ENCODE peak calls at places on chromosomes 4 and X, in seven cellular contexts. One of them, this sample, is unnamed.

GRCh38 chr4:77771566-77771965 is 47.6 kb downstream of the CNOT6L start:
- DNase-seq in pancreas: no peak
- DNase-seq in CD8-positive, alpha-beta T cell: no peak
- DNase-seq in neural crest cell: no peak
- DNase-seq in IMR-90: no peak
- DNase-seq in right lobe of liver: no peak
- DNase-seq in WTC11: no peak
- DNase-seq in this sample: no peak

GRCh38 chr4:1683903-1684755 is at the start of gene FAM53A:
- DNase-seq in IMR-90: peak
- DNase-seq in pancreas: peak
- DNase-seq in right lobe of liver: peak
- DNase-seq in WTC11: peak
- DNase-seq in neural crest cell: peak
- DNase-seq in CD8-positive, alpha-beta T cell: peak
- DNase-seq in this sample: peak

GRCh38 chr4:132123870-132124623 is 1025.0 kb upstream of the PCDH10 start:
- DNase-seq in WTC11: peak
- DNase-seq in right lobe of liver: no peak
- DNase-seq in pancreas: no peak
- DNase-seq in IMR-90: peak
- DNase-seq in CD8-positive, alpha-beta T cell: no peak
- DNase-seq in neural crest cell: no peak
- DNase-seq in this sample: no peak

GRCh38 chr4:100913685-100914084 is 395.9 kb upstream of the EMCN start:
- DNase-seq in right lobe of liver: no peak
- DNase-seq in IMR-90: no peak
- DNase-seq in CD8-positive, alpha-beta T cell: no peak
- DNase-seq in pancreas: no peak
- DNase-seq in neural crest cell: no peak
- DNase-seq in WTC11: peak
- DNase-seq in this sample: no peak

GRCh38 chr4:138916763-138917162 is 98.8 kb upstream of the NOCT start:
- DNase-seq in WTC11: no peak
- DNase-seq in right lobe of liver: no peak
- DNase-seq in pancreas: no peak
- DNase-seq in CD8-positive, alpha-beta T cell: no peak
- DNase-seq in IMR-90: no peak
- DNase-seq in neural crest cell: no peak
- DNase-seq in this sample: no peak

GRCh38 chr4:176404591-176404990 is 84.8 kb downstream of the SPCS3 start:
- DNase-seq in right lobe of liver: no peak
- DNase-seq in neural crest cell: no peak
- DNase-seq in WTC11: no peak
- DNase-seq in CD8-positive, alpha-beta T cell: no peak
- DNase-seq in pancreas: no peak
- DNase-seq in IMR-90: peak
- DNase-seq in this sample: no peak

GRCh38 chr4:149555146-149555545 is 260.5 kb downstream of the IQCM start:
- DNase-seq in WTC11: no peak
- DNase-seq in pancreas: no peak
- DNase-seq in neural crest cell: no peak
- DNase-seq in CD8-positive, alpha-beta T cell: no peak
- DNase-seq in IMR-90: no peak
- DNase-seq in right lobe of liver: no peak
- DNase-seq in this sample: no peak

GRCh38 chr4:177220376-177220775 is 89.3 kb upstream of the NEIL3 start:
- DNase-seq in IMR-90: peak
- DNase-seq in neural crest cell: no peak
- DNase-seq in CD8-positive, alpha-beta T cell: no peak
- DNase-seq in pancreas: no peak
- DNase-seq in WTC11: no peak
- DNase-seq in right lobe of liver: no peak
- DNase-seq in this sample: no peak

GRCh38 chrX:48540015-48540350 is 469 bp downstream of the TBC1D25 start:
- DNase-seq in neural crest cell: no peak
- DNase-seq in IMR-90: peak
- DNase-seq in CD8-positive, alpha-beta T cell: peak
- DNase-seq in right lobe of liver: no peak
- DNase-seq in WTC11: peak
- DNase-seq in pancreas: no peak
- DNase-seq in this sample: no peak

GRCh38 chr4:74268643-74269042 is 39.6 kb upstream of the EPGN start:
- DNase-seq in CD8-positive, alpha-beta T cell: no peak
- DNase-seq in pancreas: no peak
- DNase-seq in right lobe of liver: no peak
- DNase-seq in IMR-90: no peak
- DNase-seq in WTC11: no peak
- DNase-seq in neural crest cell: no peak
- DNase-seq in this sample: no peak

GRCh38 chr4:151922306-151922705 is 161.5 kb upstream of the GATB start:
- DNase-seq in IMR-90: peak
- DNase-seq in WTC11: no peak
- DNase-seq in right lobe of liver: no peak
- DNase-seq in CD8-positive, alpha-beta T cell: no peak
- DNase-seq in pancreas: no peak
- DNase-seq in neural crest cell: no peak
- DNase-seq in this sample: no peak

GRCh38 chr4:151928112-151928511 is 167.3 kb upstream of the GATB start:
- DNase-seq in right lobe of liver: no peak
- DNase-seq in neural crest cell: no peak
- DNase-seq in IMR-90: no peak
- DNase-seq in pancreas: no peak
- DNase-seq in WTC11: no peak
- DNase-seq in CD8-positive, alpha-beta T cell: no peak
- DNase-seq in this sample: no peak

GRCh38 chr4:151921371-151921770 is 160.6 kb upstream of the GATB start:
- DNase-seq in WTC11: no peak
- DNase-seq in IMR-90: peak
- DNase-seq in right lobe of liver: no peak
- DNase-seq in CD8-positive, alpha-beta T cell: no peak
- DNase-seq in neural crest cell: no peak
- DNase-seq in pancreas: no peak
- DNase-seq in this sample: no peak

GRCh38 chr4:151921811-151922210 is 161.0 kb upstream of the GATB start:
- DNase-seq in WTC11: no peak
- DNase-seq in pancreas: no peak
- DNase-seq in neural crest cell: no peak
- DNase-seq in IMR-90: peak
- DNase-seq in CD8-positive, alpha-beta T cell: no peak
- DNase-seq in right lobe of liver: no peak
- DNase-seq in this sample: no peak

DNA sequence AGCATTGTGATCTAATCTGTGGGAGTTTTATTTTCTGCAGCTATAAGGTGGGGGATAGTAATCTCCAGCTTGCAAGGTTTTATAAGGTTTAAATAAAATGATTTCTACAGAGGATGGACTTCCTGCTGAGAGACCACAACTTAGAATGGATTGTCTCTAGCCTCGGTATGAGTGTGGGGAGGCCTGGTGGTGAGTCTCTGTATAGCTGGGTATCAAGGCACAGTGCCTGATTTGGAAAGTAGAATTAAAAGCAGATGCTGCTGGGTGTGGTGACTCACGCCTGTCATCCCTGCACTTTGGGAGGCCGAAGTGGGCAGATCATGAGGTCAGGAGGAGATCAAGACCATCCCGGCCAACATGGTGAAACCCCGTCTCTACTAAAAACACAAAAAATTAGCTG is 162.0 kb upstream of the GATB start:
- DNase-seq in CD8-positive, alpha-beta T cell: no peak
- DNase-seq in IMR-90: no peak
- DNase-seq in right lobe of liver: no peak
- DNase-seq in pancreas: no peak
- DNase-seq in WTC11: no peak
- DNase-seq in neural crest cell: no peak
- DNase-seq in this sample: no peak
- TF ChIP-seq CTCF in CD8-positive, alpha-beta T cell: no peak
- TF ChIP-seq CTCF in IMR-90: no peak
- TF ChIP-seq CTCF in right lobe of liver: no peak
- TF ChIP-seq CTCF in pancreas: no peak
- TF ChIP-seq CTCF in WTC11: no peak
- TF ChIP-seq CTCF in neural crest cell: no peak
- TF ChIP-seq CTCF in this sample: no peak

GRCh38 chrX:36642052-36642451 is 366.1 kb upstream of the FAM47C start:
- DNase-seq in IMR-90: no peak
- DNase-seq in neural crest cell: no peak
- DNase-seq in pancreas: no peak
- DNase-seq in CD8-positive, alpha-beta T cell: no peak
- DNase-seq in right lobe of liver: no peak
- DNase-seq in WTC11: no peak
- DNase-seq in this sample: no peak

DNA sequence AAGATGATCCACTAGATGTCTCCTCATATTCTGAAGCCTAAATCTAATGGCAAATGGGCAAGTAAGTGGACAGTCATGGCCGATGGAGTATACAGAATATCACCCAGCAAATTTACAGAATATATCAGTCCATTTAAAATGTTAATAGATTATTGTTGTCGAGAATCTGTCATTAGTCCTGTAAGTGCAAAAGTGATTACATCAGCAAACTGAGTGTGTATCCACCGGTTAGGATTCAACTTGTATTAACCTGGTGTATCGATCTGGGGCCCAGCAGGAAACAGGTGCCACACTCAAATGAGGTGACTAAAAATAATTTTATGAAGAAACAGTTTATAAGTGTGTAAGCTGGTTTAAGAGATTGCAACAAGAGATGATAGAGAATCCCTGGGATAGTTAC is 367.9 kb upstream of the FAM47C start:
- DNase-seq in pancreas: no peak
- DNase-seq in IMR-90: no peak
- DNase-seq in neural crest cell: no peak
- DNase-seq in CD8-positive, alpha-beta T cell: no peak
- DNase-seq in right lobe of liver: no peak
- DNase-seq in WTC11: no peak
- DNase-seq in this sample: no peak
- TF ChIP-seq CTCF in pancreas: no peak
- TF ChIP-seq CTCF in IMR-90: no peak
- TF ChIP-seq CTCF in neural crest cell: no peak
- TF ChIP-seq CTCF in CD8-positive, alpha-beta T cell: no peak
- TF ChIP-seq CTCF in right lobe of liver: peak
- TF ChIP-seq CTCF in WTC11: no peak
- TF ChIP-seq CTCF in this sample: no peak

DNA sequence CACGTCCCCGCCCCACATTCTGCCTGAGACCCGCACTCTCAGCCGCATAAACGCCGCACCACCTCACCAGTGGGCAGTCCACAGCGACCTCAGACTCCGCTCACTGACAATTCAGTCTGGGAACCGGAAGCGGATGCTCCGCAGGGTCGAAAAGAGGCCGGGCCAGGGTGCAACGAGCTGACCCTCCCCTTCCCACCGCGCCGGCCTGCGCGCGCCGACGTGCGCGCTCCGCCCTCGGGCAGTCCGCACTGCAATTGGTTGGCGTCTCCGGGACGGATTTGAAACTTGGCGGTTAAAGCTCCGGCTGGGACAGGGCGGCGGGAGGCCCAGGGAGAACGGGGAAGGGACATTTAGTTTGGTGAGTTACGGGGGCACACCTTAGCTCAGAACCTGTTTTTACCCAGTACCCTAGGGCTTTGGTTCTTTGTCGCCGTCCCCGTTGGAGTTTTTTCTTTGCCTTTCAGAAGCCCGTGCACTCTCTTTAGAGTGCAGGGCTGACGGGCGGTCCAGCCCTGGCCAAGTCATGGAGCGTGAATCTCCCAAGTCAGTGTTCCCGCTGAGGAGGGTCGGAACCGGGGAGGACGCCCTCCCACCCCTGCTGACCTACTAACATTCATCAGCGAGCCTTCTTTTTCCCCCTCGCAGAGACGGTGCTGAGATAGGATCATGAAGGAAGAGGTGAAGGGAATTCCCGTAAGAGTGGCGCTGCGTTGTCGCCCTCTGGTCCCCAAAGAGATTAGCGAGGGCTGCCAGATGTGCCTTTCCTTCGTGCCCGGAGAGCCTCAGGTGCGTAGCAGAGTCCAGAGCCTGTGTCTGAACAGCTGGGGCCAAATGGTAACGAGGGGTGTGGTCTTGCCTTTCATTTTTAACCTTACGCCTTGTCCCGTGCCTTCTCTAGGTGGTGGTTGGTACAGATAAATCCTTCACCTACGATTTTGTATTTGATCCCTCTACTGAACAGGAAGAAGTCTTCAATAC is at the start of the genes KIF4A and PDZD11:
- DNase-seq in CD8-positive, alpha-beta T cell: peak
- DNase-seq in neural crest cell: peak
- DNase-seq in pancreas: peak
- DNase-seq in right lobe of liver: peak
- DNase-seq in IMR-90: peak
- DNase-seq in WTC11: peak
- DNase-seq in this sample: peak
- TF ChIP-seq CTCF in CD8-positive, alpha-beta T cell: no peak
- TF ChIP-seq CTCF in neural crest cell: no peak
- TF ChIP-seq CTCF in pancreas: no peak
- TF ChIP-seq CTCF in right lobe of liver: no peak
- TF ChIP-seq CTCF in IMR-90: no peak
- TF ChIP-seq CTCF in WTC11: no peak
- TF ChIP-seq CTCF in this sample: no peak

DNA sequence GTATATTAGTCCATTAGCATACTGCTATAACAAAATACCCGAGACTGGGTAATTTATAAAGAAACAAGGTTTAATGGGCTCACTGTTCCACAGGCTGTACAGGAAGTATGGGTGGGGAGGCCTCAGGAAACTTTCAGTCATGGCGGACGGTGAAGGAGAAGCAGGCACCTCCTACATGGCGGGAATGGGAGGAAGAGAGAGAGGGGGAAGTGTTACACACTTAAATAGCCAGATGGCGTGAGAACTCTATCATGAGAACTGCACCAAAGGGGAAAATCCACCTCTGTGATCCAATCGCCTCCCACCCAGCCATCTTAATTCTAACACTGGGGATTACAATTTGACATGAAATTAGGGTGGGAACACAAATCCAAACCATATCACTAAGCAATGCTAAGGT is 98.9 kb upstream of the SH3RF1 start:
- DNase-seq in IMR-90: no peak
- DNase-seq in right lobe of liver: no peak
- DNase-seq in pancreas: no peak
- DNase-seq in CD8-positive, alpha-beta T cell: no peak
- DNase-seq in neural crest cell: no peak
- DNase-seq in WTC11: no peak
- DNase-seq in this sample: no peak
- TF ChIP-seq CTCF in IMR-90: no peak
- TF ChIP-seq CTCF in right lobe of liver: no peak
- TF ChIP-seq CTCF in pancreas: no peak
- TF ChIP-seq CTCF in CD8-positive, alpha-beta T cell: no peak
- TF ChIP-seq CTCF in neural crest cell: no peak
- TF ChIP-seq CTCF in WTC11: no peak
- TF ChIP-seq CTCF in this sample: no peak

This sample was measured in mesothelial cell of epicardium.